ENCODE peak calls at places on chromosomes 13 and 19, in four cellular contexts. G is GM12891, I is K562, N is GM12878. V is an unnamed sample.
A peak's percentile ranks its signal among the peaks of the same experiment; 100 is the strongest.

GRCh38 chr19:44757057-44757734 is 8.7 kb downstream of the BCL3 start:
- DNase-seq in G (no peak), I (peak; percentile 55), N (no peak), V (no peak)

GRCh38 chr19:48351341-48351752 is 12.4 kb downstream of the TMEM143 start:
- DNase-seq in G (peak; percentile 74), I (peak; percentile 81), N (no peak), V (peak; percentile 77)

GRCh38 chr13:74000906-74001305 is 133.3 kb downstream of the KLF12 start:
- DNase-seq in G (no peak), I (no peak), N (no peak), V (no peak)

GRCh38 chr19:1370579-1371361 is 12.9 kb upstream of the NDUFS7 start:
- DNase-seq in G (no peak), I (no peak), N (no peak), V (no peak)

GRCh38 chr13:30739646-30740642 is 4.6 kb downstream of the ALOX5AP start:
- DNase-seq in G (no peak), I (no peak), N (peak; percentile 76), V (peak; percentile 35)

GRCh38 chr13:53054569-53054968 is 26.0 kb downstream of the OLFM4 start:
- DNase-seq in G (no peak), I (no peak), N (no peak), V (no peak)

GRCh38 chr13:59546178-59546577 is 617.5 kb downstream of the DIAPH3 start:
- DNase-seq in G (no peak), I (no peak), N (no peak), V (no peak)

GRCh38 chr19:41847351-41848105 is 2.7 kb downstream of the DMRTC2 start:
- DNase-seq in G (no peak), I (peak; percentile 4), N (no peak), V (no peak)

GRCh38 chr13:111031531-111031961 is 83.6 kb upstream of the ARHGEF7 start:
- DNase-seq in G (no peak), I (no peak), N (no peak), V (no peak)

GRCh38 chr19:39296906-39297305 is 699 bp downstream of the IFNL1 start:
- DNase-seq in G (no peak), I (no peak), N (no peak), V (no peak)

GRCh38 chr19:41927810-41928192 is 448 bp downstream of the ERFL start:
- DNase-seq in G (no peak), I (peak; percentile 68), N (no peak), V (no peak)

GRCh38 chr19:11418518-11419506 is at the start of gene RGL3:
- DNase-seq in G (no peak), I (peak; percentile 34), N (no peak), V (no peak)

GRCh38 chr19:30744741-30745475 is 372.7 kb downstream of the ZNF536 start:
- DNase-seq in G (no peak), I (no peak), N (no peak), V (no peak)

GRCh38 chr13:97122381-97122996 is 99.6 kb upstream of the MBNL2 start:
- DNase-seq in G (no peak), I (no peak), N (no peak), V (no peak)

GRCh38 chr13:79456656-79457365 is 24.1 kb upstream of the NDFIP2 start:
- DNase-seq in G (no peak), I (no peak), N (no peak), V (no peak)

GRCh38 chr13:59774511-59774911 is 389.2 kb downstream of the DIAPH3 start:
- DNase-seq in G (no peak), I (no peak), N (no peak), V (no peak)

GRCh38 chr13:109400625-109401257 is 385.6 kb downstream of the IRS2 start:
- DNase-seq in G (no peak), I (no peak), N (no peak), V (no peak)

GRCh38 chr19:7994923-7995682 is 10.3 kb downstream of the ELAVL1 start:
- DNase-seq in G (no peak), I (no peak), N (no peak), V (no peak)

GRCh38 chr13:97133955-97134354 is 88.2 kb upstream of the MBNL2 start:
- DNase-seq in G (no peak), I (no peak), N (no peak), V (no peak)

GRCh38 chr19:17300992-17301585 is 2.1 kb downstream of the ABHD8 start:
- DNase-seq in G (no peak), I (no peak), N (no peak), V (no peak)

GRCh38 chr19:47056416-47056815 is 8.0 kb upstream of the TMEM160 start:
- DNase-seq in G (no peak), I (no peak), N (no peak), V (no peak)

GRCh38 chr19:19004144-19004543 is 29.2 kb downstream of the SUGP2 start:
- DNase-seq in G (no peak), I (no peak), N (no peak), V (no peak)

GRCh38 chr19:54551293-54551692 is 22.3 kb upstream of the LILRA2 start:
- DNase-seq in G (no peak), I (no peak), N (peak; percentile 67), V (no peak)

GRCh38 chr19:3945838-3946237 is 13.0 kb downstream of the NMRK2 start:
- DNase-seq in G (no peak), I (no peak), N (no peak), V (no peak)

GRCh38 chr13:110132178-110132975 is 174.6 kb downstream of the COL4A1 start:
- DNase-seq in G (no peak), I (no peak), N (no peak), V (no peak)

GRCh38 chr13:40026174-40026585 is 370.7 kb downstream of the COG6 start:
- DNase-seq in G (peak; percentile 14), I (no peak), N (peak; percentile 100), V (peak; percentile 29)

GRCh38 chr19:58571575-58571947 is 1.6 kb downstream of the MZF1 start:
- DNase-seq in G (no peak), I (no peak), N (no peak), V (no peak)

GRCh38 chr13:99991806-99992242 is 10.2 kb downstream of the ZIC2 start:
- DNase-seq in G (no peak), I (no peak), N (no peak), V (no peak)

GRCh38 chr13:109816979-109817275 is 30.5 kb upstream of the IRS2 start:
- DNase-seq in G (no peak), I (no peak), N (no peak), V (no peak)

GRCh38 chr13:48502601-48503319 is 30.1 kb downstream of the RCBTB2 start:
- DNase-seq in G (no peak), I (no peak), N (no peak), V (no peak)

GRCh38 chr13:51585696-51586095 is 1.4 kb downstream of the WDFY2 start:
- DNase-seq in G (no peak), I (no peak), N (no peak), V (no peak)

GRCh38 chr13:24626449-24626848 is 53.8 kb upstream of the ATP12A start:
- DNase-seq in G (no peak), I (no peak), N (no peak), V (no peak)

GRCh38 chr13:23778879-23779278 is 110.3 kb downstream of the MIPEP start:
- DNase-seq in G (no peak), I (no peak), N (no peak), V (no peak)

GRCh38 chr19:55069137-55069858 is 6.3 kb upstream of the RDH13 start:
- DNase-seq in G (no peak), I (peak; percentile 73), N (no peak), V (no peak)

DNA sequence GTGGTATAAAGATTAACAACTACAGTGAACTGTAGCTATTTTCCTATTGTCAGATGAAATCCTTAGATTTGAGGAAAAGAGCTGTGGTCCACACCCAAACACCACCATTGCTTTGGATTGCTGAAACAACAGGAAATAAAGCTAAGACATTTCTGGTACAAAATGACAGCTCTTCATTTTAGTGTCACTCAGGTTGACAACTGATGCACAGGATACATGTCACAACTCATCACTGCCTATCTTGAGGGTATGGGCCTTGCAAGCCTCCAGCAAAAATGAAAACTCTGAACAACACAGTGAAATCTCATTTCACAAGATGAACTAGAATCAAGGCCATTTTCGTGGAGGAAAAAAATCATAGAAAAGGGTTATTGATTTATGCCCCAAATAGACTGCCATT is 339.7 kb downstream of the ITGBL1 start:
- DNase-seq in G (no peak), I (no peak), N (no peak), V (no peak)
- TF ChIP-seq POLR2AphosphoS5 in G (no peak), I (no peak), N (no peak), V (no peak)

GRCh38 chr19:29672933-29673336 is 7.7 kb downstream of the PLEKHF1 start:
- DNase-seq in G (no peak), I (no peak), N (peak; percentile 69), V (peak; percentile 68)

GRCh38 chr19:29673451-29674371 is 8.4 kb downstream of the PLEKHF1 start:
- DNase-seq in G (no peak), I (no peak), N (no peak), V (no peak)

GRCh38 chr19:29674374-29675119 is 9.3 kb downstream of the PLEKHF1 start:
- DNase-seq in G (no peak), I (no peak), N (no peak), V (no peak)

GRCh38 chr19:29671393-29672076 is 6.3 kb downstream of the PLEKHF1 start:
- DNase-seq in G (peak; percentile 64), I (peak; percentile 63), N (peak; percentile 88), V (peak; percentile 67)

DNA sequence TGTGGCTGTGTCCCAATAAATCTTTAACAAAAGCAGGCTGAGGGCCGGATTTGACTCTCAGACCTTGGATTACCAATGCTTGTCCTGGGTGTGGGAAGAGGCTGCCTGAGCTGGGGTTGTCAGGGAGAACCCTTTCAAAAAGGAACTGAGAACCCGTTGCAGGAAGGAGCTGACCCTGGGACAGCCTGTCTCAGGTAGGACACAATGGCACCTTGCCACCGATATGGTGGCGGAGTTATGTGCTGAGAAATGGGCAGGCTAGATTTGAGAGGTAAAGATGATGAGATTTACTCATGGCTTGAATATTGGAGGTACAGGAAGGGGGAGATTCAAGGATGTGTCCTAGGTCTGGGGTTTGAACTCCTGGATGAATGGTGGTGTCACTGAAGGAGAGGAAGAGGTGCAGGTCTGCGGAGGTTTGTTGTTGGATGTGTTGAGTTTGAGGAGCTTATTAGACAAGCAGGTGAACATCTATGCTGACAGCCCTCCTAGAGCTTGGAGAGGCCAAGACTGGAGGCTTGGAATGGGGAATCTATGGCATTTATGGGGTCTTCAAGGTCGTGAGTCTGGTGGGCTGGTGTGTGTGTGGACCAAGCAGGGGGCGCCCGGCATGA is 7.2 kb downstream of the PLEKHF1 start:
- DNase-seq in G (no peak), I (peak; percentile 4), N (no peak), V (no peak)
- TF ChIP-seq POLR2AphosphoS5 in G (no peak), I (no peak), N (no peak), V (no peak)

GRCh38 chr13:44249439-44249838 is 124.2 kb upstream of the SERP2 start:
- DNase-seq in G (no peak), I (no peak), N (no peak), V (no peak)
- TF ChIP-seq POLR2AphosphoS5 in G (no peak), I (no peak), N (no peak), V (no peak)

DNA sequence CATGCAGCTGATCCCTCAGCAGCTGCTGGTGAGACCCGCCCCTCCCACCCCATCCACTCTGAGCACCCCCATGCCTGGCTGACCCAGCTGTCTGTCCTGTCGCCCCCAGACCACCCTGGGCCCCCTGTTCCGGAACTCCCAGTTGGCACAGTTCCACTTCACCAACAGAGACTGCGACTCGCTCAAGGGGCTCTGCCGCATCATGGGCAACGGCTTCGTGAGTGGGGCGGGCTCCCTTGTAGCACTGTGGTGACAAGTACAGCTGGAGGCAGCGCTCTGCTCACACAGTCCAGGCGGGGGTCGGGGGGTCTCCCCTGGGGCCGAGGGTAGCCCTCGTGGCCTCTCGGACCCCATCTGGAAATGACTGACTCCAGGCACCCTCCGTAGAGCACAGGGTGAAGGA is 3.9 kb downstream of the PTOV1 start:
- DNase-seq in G (no peak), I (no peak), N (no peak), V (no peak)
- TF ChIP-seq POLR2AphosphoS5 in G (no peak), I (no peak), N (no peak), V (no peak)

GRCh38 chr19:13091400-13092161 is 11.1 kb downstream of the LYL1 start:
- DNase-seq in G (no peak), I (no peak), N (no peak), V (no peak)
- TF ChIP-seq POLR2AphosphoS5 in G (no peak), I (no peak), N (no peak), V (no peak)